ENCODE peak calls at places on chromosomes 13 and 19, in four cellular contexts. T is NCI-H460, W is hepatic stellate cell, U is T-helper 17 cell. N is an unnamed sample.
A peak's percentile ranks its signal among the peaks of the same experiment; 100 is the strongest.

GRCh38 chr19:41192574-41193419 is at the start of gene CYP2S1:
- DNase-seq in T (no peak), W (no peak), U (no peak), N (no peak)

GRCh38 chr13:105519766-105520165 is 1015.7 kb downstream of the EFNB2 start:
- DNase-seq in T (no peak), W (no peak), U (no peak), N (no peak)

GRCh38 chr13:113072370-113072769 is 33.2 kb upstream of the F7 start:
- DNase-seq in T (no peak), W (no peak), U (no peak), N (no peak)

GRCh38 chr13:30388401-30389283 is 33.7 kb upstream of the UBE2L5 start:
- DNase-seq in T (no peak), W (no peak), U (no peak), N (no peak)

GRCh38 chr13:50626031-50626643 is 217.4 kb downstream of the DLEU7 start:
- DNase-seq in T (no peak), W (peak; percentile 26), U (no peak), N (no peak)

GRCh38 chr19:43798546-43799409 is 3.5 kb downstream of the LYPD5 start:
- DNase-seq in T (no peak), W (no peak), U (peak; percentile 47), N (no peak)

GRCh38 chr19:13530720-13531119 is 24.4 kb upstream of the CACNA1A start:
- DNase-seq in T (no peak), W (no peak), U (no peak), N (no peak)

GRCh38 chr19:32041681-32042292 is 303.6 kb upstream of the ZNF507 start:
- DNase-seq in T (no peak), W (peak; percentile 8), U (no peak), N (no peak)

GRCh38 chr13:104426435-104426834 is 1360.2 kb upstream of the SLC10A2 start:
- DNase-seq in T (no peak), W (no peak), U (no peak), N (no peak)

GRCh38 chr13:110661256-110661655 is 44.7 kb downstream of the CARS2 start:
- DNase-seq in T (no peak), W (no peak), U (no peak), N (no peak)

GRCh38 chr13:79336971-79337370 is 69.1 kb downstream of the RBM26 start:
- DNase-seq in T (no peak), W (no peak), U (no peak), N (no peak)

GRCh38 chr13:32911506-32911905 is 104.7 kb upstream of the KL start:
- DNase-seq in T (peak; percentile 16), W (peak; percentile 67), U (no peak), N (no peak)

GRCh38 chr13:99347911-99348451 is 40.8 kb upstream of the GPR183 start:
- DNase-seq in T (no peak), W (no peak), U (no peak), N (no peak)

GRCh38 chr19:35894342-35894741 is 6.0 kb downstream of the NFKBID start:
- DNase-seq in T (no peak), W (no peak), U (no peak), N (no peak)

GRCh38 chr13:53191091-53191490 is 162.5 kb downstream of the OLFM4 start:
- DNase-seq in T (no peak), W (peak; percentile 11), U (no peak), N (no peak)

GRCh38 chr19:40143612-40144011 is 47.6 kb upstream of the MAP3K10 start:
- DNase-seq in T (no peak), W (no peak), U (no peak), N (no peak)

GRCh38 chr19:19209372-19209771 is 2.4 kb upstream of the NCAN start:
- DNase-seq in T (no peak), W (no peak), U (no peak), N (no peak)

GRCh38 chr13:19618925-19619324 is 14.5 kb upstream of the MPHOSPH8 start:
- DNase-seq in T (no peak), W (peak; percentile 41), U (no peak), N (no peak)

GRCh38 chr13:84645196-84646071 is 763.2 kb upstream of the SLITRK1 start:
- DNase-seq in T (no peak), W (peak; percentile 0), U (no peak), N (no peak)

GRCh38 chr19:34596115-34596514 is 80.8 kb downstream of the SCGB2B2 start:
- DNase-seq in T (no peak), W (no peak), U (no peak), N (no peak)

GRCh38 chr13:25200783-25201182 is 28.7 kb upstream of the AMER2 start:
- DNase-seq in T (no peak), W (no peak), U (no peak), N (no peak)

GRCh38 chr13:43936630-43937029 is 56.9 kb downstream of the LACC1 start:
- DNase-seq in T (no peak), W (no peak), U (no peak), N (no peak)

GRCh38 chr13:104832265-104832664 is 1703.2 kb downstream of the EFNB2 start:
- DNase-seq in T (no peak), W (no peak), U (no peak), N (no peak)

GRCh38 chr13:41405367-41405766 is 52.0 kb upstream of the RGCC start:
- DNase-seq in T (no peak), W (no peak), U (no peak), N (no peak)

GRCh38 chr13:80339578-80339840 is 1.4 kb downstream of the SPRY2 start:
- DNase-seq in T (no peak), W (no peak), U (no peak), N (no peak)

GRCh38 chr19:39969266-39969665 is 1.7 kb upstream of the PSMC4 start:
- DNase-seq in T (no peak), W (no peak), U (no peak), N (no peak)

GRCh38 chr13:37914781-37915391 is 45.3 kb upstream of the TRPC4 start:
- DNase-seq in T (no peak), W (no peak), U (no peak), N (no peak)

GRCh38 chr19:13611596-13611995 is 105.3 kb upstream of the CACNA1A start:
- DNase-seq in T (no peak), W (no peak), U (no peak), N (no peak)

GRCh38 chr13:37868691-37869505 is 674 bp downstream of the TRPC4 start:
- DNase-seq in T (no peak), W (peak; percentile 24), U (no peak), N (no peak)

GRCh38 chr19:35281303-35281702 is 1.0 kb upstream of the HAMP start:
- DNase-seq in T (no peak), W (no peak), U (no peak), N (no peak)

GRCh38 chr13:101530293-101530692 is 77.8 kb downstream of the ITGBL1 start:
- DNase-seq in T (no peak), W (no peak), U (no peak), N (no peak)

GRCh38 chr13:112643759-112644459 is 45.9 kb upstream of the ATP11A start:
- DNase-seq in T (no peak), W (no peak), U (no peak), N (no peak)

GRCh38 chr13:31221057-31221456 is 21.3 kb downstream of the B3GLCT start:
- DNase-seq in T (no peak), W (no peak), U (no peak), N (no peak)

GRCh38 chr13:36456577-36456976 is 24.3 kb downstream of the CCNA1 start:
- DNase-seq in T (no peak), W (no peak), U (no peak), N (no peak)

GRCh38 chr19:51772977-51773376 is 12.0 kb downstream of the FPR2 start:
- DNase-seq in T (no peak), W (no peak), U (no peak), N (no peak)

GRCh38 chr19:42401365-42402303 is 11.5 kb upstream of the CNFN start:
- DNase-seq in T (no peak), W (peak; percentile 89), U (peak; percentile 62), N (peak; percentile 70)

GRCh38 chr19:23526302-23526701 is 131.0 kb upstream of the ZNF91 start:
- DNase-seq in T (no peak), W (no peak), U (no peak), N (no peak)